ENCODE peak calls at places on chromosome 1, in six cellular contexts. L is GM23248; U is A549; A is stimulated activated CD8-positive, alpha-beta memory T cell treated with anti-CD3 and anti-CD28 coated beads, Interleukin-4, amount 100 ng/mL, for 4 hours; T is T-helper 1 cell; Z is DND-41. M is an unnamed sample.

GRCh38 chr1:91499904-91500755 is 521 bp upstream of the CDC7 start:
- DNase-seq in L (no peak), U (no peak), A (no peak), T (no peak), Z (no peak), M (no peak)

GRCh38 chr1:201190005-201190404 is 619 bp upstream of the IGFN1 start:
- DNase-seq in L (no peak), U (no peak), A (no peak), T (no peak), Z (no peak), M (no peak)

GRCh38 chr1:120179420-120180348 is 3.4 kb upstream of the SEC22B start:
- DNase-seq in L (peak), U (no peak), A (no peak), T (no peak), Z (no peak), M (no peak)

GRCh38 chr1:39255212-39255611 is 50.7 kb downstream of the MACF1 start:
- DNase-seq in L (peak), U (no peak), A (no peak), T (no peak), Z (no peak), M (no peak)

GRCh38 chr1:201282931-201283829 is at the start of gene PKP1:
- DNase-seq in L (peak), U (no peak), A (no peak), T (no peak), Z (no peak), M (no peak)

GRCh38 chr1:91876040-91876470 is 9.9 kb downstream of the TGFBR3 start:
- DNase-seq in L (no peak), U (no peak), A (peak), T (no peak), Z (no peak), M (no peak)

GRCh38 chr1:4093856-4094565 is 193.9 kb upstream of the C1orf174 start:
- DNase-seq in L (no peak), U (no peak), A (no peak), T (no peak), Z (no peak), M (no peak)

GRCh38 chr1:239884776-239885175 is 206.9 kb upstream of the FMN2 start:
- DNase-seq in L (no peak), U (no peak), A (no peak), T (no peak), Z (no peak), M (no peak)

GRCh38 chr1:150484861-150485260 is 2.4 kb upstream of the TARS2 start:
- DNase-seq in L (peak), U (peak), A (no peak), T (no peak), Z (no peak), M (no peak)

GRCh38 chr1:230907472-230908205 is 39.3 kb upstream of the C1orf198 start:
- DNase-seq in L (no peak), U (no peak), A (no peak), T (no peak), Z (no peak), M (no peak)

GRCh38 chr1:248872752-248873408 is 14.0 kb upstream of the ZNF692 start:
- DNase-seq in L (peak), U (peak), A (no peak), T (peak), Z (peak), M (peak)

GRCh38 chr1:24586119-24586518 is 30.2 kb downstream of the NCMAP start:
- DNase-seq in L (no peak), U (no peak), A (no peak), T (no peak), Z (no peak), M (no peak)

GRCh38 chr1:153944005-153944821 is 2.3 kb downstream of the DENND4B start:
- DNase-seq in L (peak), U (no peak), A (no peak), T (no peak), Z (no peak), M (no peak)

GRCh38 chr1:240765732-240766363 is 153.9 kb upstream of the GREM2 start:
- DNase-seq in L (peak), U (peak), A (no peak), T (no peak), Z (no peak), M (peak)

GRCh38 chr1:193850745-193851144 is 664.3 kb upstream of the B3GALT2 start:
- DNase-seq in L (no peak), U (no peak), A (no peak), T (no peak), Z (no peak), M (no peak)

GRCh38 chr1:241639040-241639652 is 1.0 kb downstream of the CHML start:
- DNase-seq in L (peak), U (no peak), A (no peak), T (no peak), Z (no peak), M (no peak)

GRCh38 chr1:4710592-4711190 is 56.3 kb downstream of the AJAP1 start:
- DNase-seq in L (no peak), U (no peak), A (no peak), T (no peak), Z (no peak), M (no peak)

GRCh38 chr1:192766009-192766625 is 42.7 kb upstream of the RGS2 start:
- DNase-seq in L (peak), U (no peak), A (no peak), T (no peak), Z (no peak), M (no peak)

GRCh38 chr1:97392701-97393100 is 528.1 kb downstream of the DPYD start:
- DNase-seq in L (no peak), U (no peak), A (no peak), T (no peak), Z (no peak), M (no peak)

GRCh38 chr1:18041685-18042355 is 65.8 kb upstream of the IGSF21 start:
- DNase-seq in L (no peak), U (no peak), A (no peak), T (no peak), Z (no peak), M (no peak)

GRCh38 chr1:65141394-65141793 is 6.6 kb upstream of the AK4 start:
- DNase-seq in L (peak), U (no peak), A (no peak), T (no peak), Z (no peak), M (no peak)

GRCh38 chr1:185367218-185367617 is 50.2 kb upstream of the IVNS1ABP start:
- DNase-seq in L (no peak), U (no peak), A (no peak), T (no peak), Z (no peak), M (no peak)

GRCh38 chr1:220875233-220875632 is 4.0 kb upstream of the HLX start:
- DNase-seq in L (no peak), U (no peak), A (no peak), T (no peak), Z (no peak), M (no peak)

GRCh38 chr1:168454211-168454815 is 89.5 kb downstream of the XCL2 start:
- DNase-seq in L (peak), U (no peak), A (no peak), T (no peak), Z (no peak), M (no peak)

GRCh38 chr1:22745675-22746585 is 35.3 kb downstream of the EPHB2 start:
- DNase-seq in L (peak), U (peak), A (no peak), T (no peak), Z (no peak), M (peak)

GRCh38 chr1:156114919-156115513 is 505 bp downstream of the LMNA start:
- DNase-seq in L (peak), U (no peak), A (no peak), T (no peak), Z (no peak), M (no peak)

GRCh38 chr1:212368073-212368484 is 46.6 kb downstream of the PACC1 start:
- DNase-seq in L (peak), U (peak), A (peak), T (peak), Z (peak), M (peak)

GRCh38 chr1:3432306-3432705 is 22.2 kb upstream of the ARHGEF16 start:
- DNase-seq in L (peak), U (no peak), A (no peak), T (no peak), Z (no peak), M (no peak)

GRCh38 chr1:38990401-38990745 is 703 bp upstream of the AKIRIN1 start:
- DNase-seq in L (peak), U (no peak), A (no peak), T (no peak), Z (no peak), M (no peak)

GRCh38 chr1:77421504-77422233 is 139.8 kb downstream of the AK5 start:
- DNase-seq in L (no peak), U (no peak), A (no peak), T (no peak), Z (no peak), M (no peak)

GRCh38 chr1:205665216-205665757 is 15.0 kb downstream of the SLC45A3 start:
- DNase-seq in L (no peak), U (no peak), A (no peak), T (no peak), Z (no peak), M (no peak)

GRCh38 chr1:231053493-231054162 is 13.6 kb upstream of the FAM89A start:
- DNase-seq in L (no peak), U (no peak), A (no peak), T (no peak), Z (no peak), M (no peak)

GRCh38 chr1:153849487-153850185 is 73.1 kb downstream of the GATAD2B start:
- DNase-seq in L (no peak), U (no peak), A (no peak), T (no peak), Z (no peak), M (no peak)

GRCh38 chr1:9874959-9875635 is 35.0 kb downstream of the CTNNBIP1 start:
- DNase-seq in L (peak), U (peak), A (peak), T (peak), Z (peak), M (peak)

GRCh38 chr1:61568460-61569211 is 156.3 kb downstream of the TM2D1 start:
- DNase-seq in L (no peak), U (no peak), A (no peak), T (no peak), Z (no peak), M (no peak)

M was measured in SW 1271.